ENCODE peak calls at places on chromosomes 13 and 19, in six cellular contexts. A, X, B, V, E and J are unnamed samples.

GRCh38 chr19:19022380-19022961 is 10.8 kb downstream of the SUGP2 start:
- DNase-seq in V (no peak), X (no peak), E (no peak), B (no peak), A (no peak), J (no peak)

GRCh38 chr13:70043685-70044084 is 63.9 kb upstream of the ATXN8OS start:
- DNase-seq in E (no peak), X (peak; percentile 67), B (no peak), V (no peak), A (no peak), J (no peak)

GRCh38 chr13:72246396-72246795 is 379.4 kb upstream of the DACH1 start:
- DNase-seq in X (peak; percentile 57), A (no peak), V (no peak), B (no peak), E (no peak), J (no peak)

GRCh38 chr13:77544765-77545316 is 9.3 kb downstream of the SCEL start:
- DNase-seq in E (no peak), A (no peak), X (no peak), B (no peak), V (no peak), J (no peak)

GRCh38 chr13:110428281-110428680 is 121.2 kb downstream of the COL4A2 start:
- DNase-seq in B (no peak), A (no peak), X (no peak), V (no peak), E (no peak), J (no peak)

GRCh38 chr19:50551713-50552187 is 16.5 kb downstream of the LRRC4B start:
- DNase-seq in V (no peak), E (no peak), B (no peak), A (no peak), X (no peak), J (no peak)

GRCh38 chr19:50025794-50026549 is at the start of gene ZNF473:
- DNase-seq in A (peak; percentile 95), V (peak; percentile 79), E (no peak), X (peak; percentile 97), B (peak; percentile 94), J (peak; percentile 96)

GRCh38 chr19:12721656-12722565 is 1.8 kb downstream of the TNPO2 start:
- DNase-seq in V (no peak), E (peak; percentile 47), A (peak; percentile 78), B (peak; percentile 50), X (peak; percentile 61), J (peak; percentile 65)

GRCh38 chr19:12769689-12770088 is 5.7 kb downstream of the HOOK2 start:
- DNase-seq in X (no peak), A (peak; percentile 74), E (no peak), V (no peak), B (no peak), J (no peak)

GRCh38 chr13:52868190-52868589 is 19.8 kb upstream of the PCDH8 start:
- DNase-seq in V (no peak), E (no peak), A (no peak), B (no peak), X (no peak), J (no peak)

GRCh38 chr19:35901854-35902661 is at the start of gene HCST:
- DNase-seq in A (peak; percentile 36), E (no peak), X (peak; percentile 61), V (no peak), B (no peak), J (no peak)

GRCh38 chr19:898663-899062 is 5.4 kb downstream of the RNU6-9 start:
- DNase-seq in B (no peak), A (no peak), X (no peak), E (no peak), V (no peak), J (no peak)

GRCh38 chr13:112896736-112897602 is 72.0 kb upstream of the MCF2L start:
- DNase-seq in V (no peak), X (peak; percentile 9), A (no peak), B (no peak), E (no peak), J (no peak)

GRCh38 chr19:44725251-44725650 is 23.3 kb upstream of the BCL3 start:
- DNase-seq in B (peak; percentile 79), E (no peak), A (peak; percentile 87), X (peak; percentile 55), V (no peak), J (peak; percentile 96)

GRCh38 chr19:29383696-29384095 is 142.1 kb upstream of the VSTM2B start:
- DNase-seq in B (no peak), A (no peak), V (no peak), X (no peak), E (no peak), J (no peak)

GRCh38 chr13:106617561-106617960 is 49.6 kb upstream of the ARGLU1 start:
- DNase-seq in A (no peak), V (no peak), E (no peak), X (peak; percentile 78), B (no peak), J (no peak)

GRCh38 chr13:79679334-79679733 is 198.4 kb downstream of the NDFIP2 start:
- DNase-seq in X (peak; percentile 74), A (peak; percentile 89), V (peak; percentile 16), B (peak; percentile 48), E (peak; percentile 12), J (peak; percentile 56)

GRCh38 chr13:30373727-30374126 is 48.6 kb upstream of the UBE2L5 start:
- DNase-seq in X (no peak), V (no peak), B (no peak), E (no peak), A (peak; percentile 40), J (no peak)